ENCODE peak calls at places on chromosome 20, in four cellular contexts. E is HTR-8/SVneo; J is stromal cell of bone marrow; C is activated T-helper 1 cell treated with anti-CD3 and anti-CD28 coated beads, Interleukin-12 subunit alpha, Interleukin-12 subunit beta, Interleukin-2, Interleukin-4 antibody, amounts not matched to agents 30 ng/mL and 10 ng/mL and 1 ng/mL, durations not matched to agents 14 hours and 24 hours and 36 hours. G is an unnamed sample.

GRCh38 chr20:58892126-58892931 is 39.8 kb downstream of the GNAS start:
- DNase-seq in J (no peak), C (peak), E (peak), G (peak)

GRCh38 chr20:59598625-59599310 is 5.6 kb upstream of the PHACTR3 start:
- DNase-seq in J (no peak), E (peak), C (no peak), G (peak)

GRCh38 chr20:46985241-46985640 is 90.6 kb downstream of the EYA2 start:
- DNase-seq in E (no peak), J (no peak), C (no peak), G (no peak)

GRCh38 chr20:6180531-6180930 is 57.7 kb upstream of the FERMT1 start:
- DNase-seq in E (no peak), C (no peak), J (no peak), G (no peak)

GRCh38 chr20:37901280-37901666 is 1.7 kb upstream of the VSTM2L start:
- DNase-seq in E (no peak), J (no peak), C (no peak), G (no peak)

GRCh38 chr20:11438412-11438811 is 479.3 kb upstream of the BTBD3 start:
- DNase-seq in E (no peak), C (no peak), J (no peak), G (no peak)

GRCh38 chr20:19073584-19074198 is 138.8 kb upstream of the SLC24A3 start:
- DNase-seq in E (no peak), C (no peak), J (no peak), G (no peak)

GRCh38 chr20:62898970-62899632 is 27.2 kb downstream of the DIDO1 start:
- DNase-seq in C (peak), E (no peak), J (no peak), G (peak)

GRCh38 chr20:58571942-58572666 is 56.9 kb upstream of the APCDD1L start:
- DNase-seq in J (no peak), E (peak), C (no peak), G (no peak)

GRCh38 chr20:51860015-51860882 is 57.9 kb upstream of the SALL4 start:
- DNase-seq in E (peak), C (no peak), J (peak), G (no peak)

GRCh38 chr20:46255440-46256104 is 52.7 kb downstream of the CDH22 start:
- DNase-seq in J (no peak), E (peak), C (no peak), G (no peak)

GRCh38 chr20:57888591-57888990 is 178.8 kb upstream of the PMEPA1 start:
- DNase-seq in C (no peak), E (no peak), J (no peak), G (no peak)

GRCh38 chr20:34791289-34792020 is 34.0 kb downstream of the NCOA6 start:
- DNase-seq in J (peak), C (no peak), E (no peak), G (no peak)

GRCh38 chr20:17992224-17992637 is 23.4 kb downstream of the MGME1 start:
- DNase-seq in C (peak), J (no peak), E (no peak), G (peak)

GRCh38 chr20:38435555-38435939 is 419 bp upstream of the SNHG17 start:
- DNase-seq in E (peak), C (no peak), J (no peak), G (no peak)

GRCh38 chr20:51156041-51156795 is 133.3 kb upstream of the KCNG1 start:
- DNase-seq in C (no peak), E (no peak), J (peak), G (no peak)

GRCh38 chr20:40008177-40008576 is 680.9 kb downstream of the MAFB start:
- DNase-seq in J (peak), E (no peak), C (no peak), G (no peak)

GRCh38 chr20:3195607-3196230 is 8.8 kb downstream of the DDRGK1 start:
- DNase-seq in J (no peak), C (no peak), E (no peak), G (no peak)

GRCh38 chr20:53672484-53673129 is 79.0 kb upstream of the ZNF217 start:
- DNase-seq in E (peak), C (no peak), J (peak), G (no peak)

GRCh38 chr20:21101453-21102251 is 4.5 kb downstream of the LINC00237 start:
- DNase-seq in J (no peak), E (no peak), C (no peak), G (no peak)

GRCh38 chr20:63973636-63974401 is 4.1 kb upstream of the ZNF512B start:
- DNase-seq in J (peak), E (peak), C (peak), G (peak)

GRCh38 chr20:41357424-41358163 is 9.0 kb downstream of the EMILIN3 start:
- DNase-seq in C (no peak), E (no peak), J (no peak), G (no peak)

GRCh38 chr20:15561707-15562106 is 1011.5 kb downstream of the KIF16B start:
- DNase-seq in J (no peak), C (no peak), E (no peak), G (no peak)

GRCh38 chr20:62985089-62985778 is 21.5 kb downstream of the BHLHE23 start:
- DNase-seq in J (no peak), E (no peak), C (no peak), G (no peak)

GRCh38 chr20:46408281-46408731 is 1.9 kb upstream of the ELMO2 start:
- DNase-seq in J (no peak), C (no peak), E (no peak), G (no peak)

GRCh38 chr20:18645851-18646250 is 58.0 kb downstream of the DTD1 start:
- DNase-seq in E (no peak), J (no peak), C (no peak), G (no peak)